ENCODE peak calls at places on chromosomes 7 and 10, in five cellular contexts. F, T, I, L and R are unnamed samples.

GRCh38 chr7:141478845-141479244 is 72.4 kb upstream of the AGK start:
- DNase-seq in F (no peak), T (no peak), I (no peak), L (no peak), R (no peak)

GRCh38 chr10:96910488-96911395 is 78.6 kb downstream of the LCOR start:
- DNase-seq in F (no peak), T (no peak), I (peak; percentile 71), L (no peak), R (no peak)

GRCh38 chr7:37354661-37355131 is 94.0 kb downstream of the ELMO1 start:
- DNase-seq in F (no peak), T (peak; percentile 26), I (peak; percentile 84), L (peak; percentile 73), R (peak; percentile 79)

GRCh38 chr10:16520900-16521299 is 779 bp downstream of the C1QL3 start:
- DNase-seq in F (peak; percentile 32), T (no peak), I (no peak), L (no peak), R (no peak)

GRCh38 chr7:7434379-7434778 is 101.3 kb downstream of the COL28A1 start:
- DNase-seq in F (no peak), T (no peak), I (no peak), L (no peak), R (no peak)

GRCh38 chr10:112510384-112510783 is 63.4 kb downstream of the VTI1A start:
- DNase-seq in F (no peak), T (no peak), I (no peak), L (no peak), R (no peak)

GRCh38 chr10:111391146-111391545 is 314.3 kb downstream of the ADRA2A start:
- DNase-seq in F (no peak), T (no peak), I (no peak), L (no peak), R (no peak)

GRCh38 chr7:50220280-50220679 is 84.2 kb upstream of the IKZF1 start:
- DNase-seq in F (no peak), T (no peak), I (peak; percentile 82), L (no peak), R (no peak)

GRCh38 chr7:14395860-14396259 is 406.4 kb upstream of the ETV1 start:
- DNase-seq in F (no peak), T (no peak), I (no peak), L (no peak), R (no peak)

GRCh38 chr10:110553905-110554304 is 13.6 kb upstream of the SMC3 start:
- DNase-seq in F (no peak), T (no peak), I (no peak), L (no peak), R (no peak)

GRCh38 chr7:158245724-158246041 is 341.9 kb downstream of the PTPRN2 start:
- DNase-seq in F (peak; percentile 23), T (no peak), I (no peak), L (no peak), R (no peak)

GRCh38 chr10:42367532-42368230 is 270.7 kb downstream of the ZNF33B start:
- DNase-seq in F (no peak), T (peak; percentile 94), I (no peak), L (peak; percentile 80), R (peak; percentile 54)

GRCh38 chr7:28020302-28020940 is 160.2 kb downstream of the JAZF1 start:
- DNase-seq in F (peak; percentile 55), T (peak; percentile 74), I (peak; percentile 87), L (peak; percentile 65), R (peak; percentile 76)

GRCh38 chr7:72406820-72407403 is 5.2 kb downstream of the CALN1 start:
- DNase-seq in F (no peak), T (no peak), I (no peak), L (no peak), R (no peak)

GRCh38 chr7:140541513-140542192 is 62.3 kb upstream of the MKRN1 start:
- DNase-seq in F (peak; percentile 37), T (peak; percentile 67), I (no peak), L (peak; percentile 87), R (peak; percentile 22)

GRCh38 chr10:4931587-4931986 is 31.6 kb upstream of the AKR1C1 start:
- DNase-seq in F (peak; percentile 87), T (peak; percentile 87), I (peak; percentile 34), L (no peak), R (peak; percentile 30)

GRCh38 chr10:113854019-113854756 is at the start of the genes DCLRE1A and NHLRC2:
- DNase-seq in F (peak; percentile 79), T (peak; percentile 92), I (peak; percentile 89), L (peak; percentile 74), R (peak; percentile 60)
- TF ChIP-seq POLR2A in F (no peak), T (no peak), I (peak; percentile 6), L (peak; percentile 21), R (peak; percentile 17)

DNA sequence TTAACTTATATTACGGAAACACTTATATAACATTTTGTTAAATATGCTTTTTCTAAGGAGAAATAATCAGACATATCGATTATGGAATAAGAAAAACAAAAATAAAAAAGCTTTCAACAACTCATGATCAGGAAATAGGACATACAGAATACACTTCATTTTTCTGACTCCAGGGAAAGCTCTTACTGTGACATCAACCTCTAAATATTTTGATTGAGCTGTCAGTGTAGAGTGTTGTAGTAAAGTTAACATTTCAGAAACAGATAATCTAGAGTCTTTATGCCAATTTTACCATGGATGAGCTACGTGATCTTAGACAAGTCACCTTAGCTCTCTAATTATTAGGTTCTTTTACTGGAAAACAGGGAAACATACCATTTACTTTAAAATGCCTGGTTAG is 218.9 kb upstream of the SORCS1 start:
- DNase-seq in F (no peak), T (no peak), I (no peak), L (no peak), R (no peak)
- TF ChIP-seq POLR2A in F (no peak), T (no peak), I (no peak), L (no peak), R (no peak)

GRCh38 chr7:101922631-101923275 is 105.3 kb downstream of the CUX1 start:
- DNase-seq in F (no peak), T (no peak), I (no peak), L (no peak), R (no peak)
- TF ChIP-seq POLR2A in F (no peak), T (no peak), I (no peak), L (no peak), R (no peak)

GRCh38 chr7:151517601-151518104 is 2.0 kb downstream of the RHEB start:
- DNase-seq in F (no peak), T (no peak), I (peak; percentile 35), L (no peak), R (no peak)

GRCh38 chr7:151520419-151521229 is 929 bp upstream of the RHEB start:
- DNase-seq in F (peak; percentile 57), T (peak; percentile 40), I (no peak), L (peak; percentile 67), R (peak; percentile 61)

GRCh38 chr7:151518105-151518780 is 1.5 kb downstream of the RHEB start:
- DNase-seq in F (peak; percentile 33), T (peak; percentile 61), I (peak; percentile 77), L (peak; percentile 82), R (peak; percentile 73)

GRCh38 chr7:151518781-151519044 is 982 bp downstream of the RHEB start:
- DNase-seq in F (no peak), T (no peak), I (no peak), L (no peak), R (no peak)

GRCh38 chr7:151519765-151520418 is at the start of gene RHEB:
- DNase-seq in F (peak; percentile 98), T (peak; percentile 99), I (peak; percentile 100), L (peak; percentile 99), R (peak; percentile 99)
- TF ChIP-seq POLR2A in F (no peak), T (peak; percentile 9), I (no peak), L (peak; percentile 56), R (peak; percentile 61)

DNA sequence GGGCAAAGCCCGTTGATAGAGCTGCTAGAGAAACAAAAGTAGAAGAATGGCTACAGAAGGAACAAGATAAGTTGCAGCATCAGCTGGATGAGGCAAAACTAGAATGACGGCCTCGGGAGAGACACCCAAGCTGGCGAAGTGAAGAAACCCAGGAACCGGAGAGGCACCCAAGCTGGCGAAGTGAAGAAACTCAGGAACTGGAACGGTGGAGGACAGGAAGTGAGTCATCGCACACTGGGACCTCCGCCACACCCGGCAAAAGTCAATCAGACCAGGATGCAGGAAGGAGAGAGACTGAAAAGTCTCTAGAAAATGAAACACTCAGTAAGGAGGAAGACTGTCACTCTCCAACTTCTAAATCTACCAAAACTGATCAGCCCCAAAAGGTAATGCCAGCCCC is 133.0 kb upstream of the NEBL start:
- DNase-seq in F (no peak), T (no peak), I (peak; percentile 85), L (peak; percentile 51), R (no peak)
- TF ChIP-seq POLR2A in F (no peak), T (no peak), I (no peak), L (no peak), R (no peak)

GRCh38 chr7:68119411-68119810 is 1122.8 kb downstream of the TYW1 start:
- DNase-seq in F (no peak), T (no peak), I (no peak), L (no peak), R (no peak)
- TF ChIP-seq POLR2A in F (no peak), T (no peak), I (no peak), L (no peak), R (no peak)